ENCODE peak calls at places on chromosomes 16 and 17, in ten cellular contexts. E, P, W, S, R, C, B, N, Z and A are unnamed samples. For H3K36me3, the result is how much of the 10 kb centered on the place peaks cover.

GRCh38 chr16:48373258-48374050 is 11.8 kb downstream of the SIAH1 start:
- ATAC-seq in E (peak), P (no peak), W (peak), S (peak), R (peak), C (no peak), B (peak), N (peak), Z (peak), A (no peak)

GRCh38 chr17:37082461-37082860 is 133.7 kb downstream of the AATF start:
- ATAC-seq in E (peak), P (no peak), W (no peak), S (no peak), R (no peak), C (no peak), B (no peak), N (no peak), Z (no peak), A (no peak)

GRCh38 chr16:31483081-31483480 is at the start of gene SLC5A2:
- ATAC-seq in E (no peak), P (no peak), W (no peak), S (no peak), R (no peak), C (no peak), B (no peak), N (no peak), Z (no peak), A (no peak)

GRCh38 chr17:56624315-56624714 is 30.8 kb downstream of the NOG start:
- ATAC-seq in E (no peak), P (no peak), W (no peak), S (peak), R (peak), C (no peak), B (no peak), N (no peak), Z (peak), A (no peak)

GRCh38 chr17:31550389-31551056 is 159.0 kb downstream of the RAB11FIP4 start:
- ATAC-seq in E (no peak), P (no peak), W (no peak), S (no peak), R (peak), C (no peak), B (no peak), N (no peak), Z (no peak), A (no peak)

GRCh38 chr17:73770115-73770848 is 126.0 kb upstream of the SDK2 start:
- ATAC-seq in E (no peak), P (peak), W (peak), S (peak), R (peak), C (peak), B (peak), N (no peak), Z (peak), A (peak)

GRCh38 chr17:71845354-71845753 is 275.5 kb upstream of the SOX9 start:
- ATAC-seq in E (no peak), P (no peak), W (no peak), S (no peak), R (no peak), C (no peak), B (no peak), N (no peak), Z (no peak), A (no peak)

GRCh38 chr17:438191-438590 is 85.6 kb upstream of the RPH3AL start:
- ATAC-seq in E (no peak), P (no peak), W (no peak), S (no peak), R (no peak), C (no peak), B (no peak), N (no peak), Z (no peak), A (no peak)

GRCh38 chr17:68527314-68527713 is 15.1 kb downstream of the PRKAR1A start:
- ATAC-seq in E (no peak), P (peak), W (no peak), S (peak), R (peak), C (no peak), B (no peak), N (no peak), Z (peak), A (no peak)

GRCh38 chr17:38619937-38620550 is 14.3 kb upstream of the SRCIN1 start:
- ATAC-seq in E (peak), P (no peak), W (no peak), S (no peak), R (no peak), C (no peak), B (no peak), N (no peak), Z (no peak), A (no peak)

GRCh38 chr16:19294156-19294649 is 8.7 kb downstream of the CLEC19A start:
- ATAC-seq in E (no peak), P (peak), W (peak), S (peak), R (peak), C (no peak), B (peak), N (peak), Z (peak), A (peak)

GRCh38 chr16:74898667-74899066 is 86.3 kb downstream of the WDR59 start:
- ATAC-seq in E (no peak), P (no peak), W (peak), S (no peak), R (no peak), C (no peak), B (no peak), N (no peak), Z (no peak), A (no peak)

GRCh38 chr17:65324977-65325376 is 187.8 kb downstream of the RGS9 start:
- ATAC-seq in E (no peak), P (peak), W (peak), S (peak), R (peak), C (no peak), B (no peak), N (no peak), Z (peak), A (peak)

DNA sequence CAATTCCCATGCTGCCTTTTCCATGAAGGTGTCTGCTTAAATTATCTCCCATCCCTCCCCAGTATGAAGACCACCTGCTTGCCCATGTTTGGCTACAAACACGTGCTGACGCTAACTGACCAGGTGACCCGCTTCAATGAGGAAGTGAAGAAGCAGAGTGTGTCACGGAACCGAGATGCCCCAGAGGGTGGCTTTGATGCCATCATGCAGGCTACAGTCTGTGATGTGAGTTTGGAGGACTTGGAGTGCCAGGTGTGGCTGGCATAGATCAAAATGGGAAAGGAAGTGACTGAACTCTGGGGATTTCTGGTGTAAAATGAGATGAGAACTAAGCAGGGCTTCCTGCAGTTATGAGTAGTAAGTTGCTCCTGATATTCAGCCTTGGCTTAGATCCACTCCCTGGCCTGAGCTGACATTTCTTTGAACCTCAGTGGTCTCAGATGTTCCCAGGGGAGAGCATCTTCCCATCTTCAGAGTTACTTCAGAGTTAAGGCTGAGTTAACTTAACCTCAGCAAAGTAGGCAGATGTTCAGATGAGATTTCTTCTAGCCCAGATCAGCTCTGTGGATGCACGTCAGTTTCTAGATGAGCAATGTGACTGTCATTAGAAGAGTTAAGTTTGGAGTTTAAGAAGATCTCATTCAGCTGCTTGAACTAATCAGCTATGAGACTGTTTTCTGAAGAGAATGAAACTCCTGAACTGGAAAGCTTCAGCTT is 32.7 kb downstream of the ITGB3 start:
- ATAC-seq in E (no peak), P (no peak), W (no peak), S (no peak), R (no peak), C (no peak), B (no peak), N (peak), Z (no peak), A (no peak)
- H3K36me3 ChIP-seq in E (under half), P (under half), W (under half), S (under half), R (under half), C (under half), B (under half), N (under half), Z (under half), A (half or more)

GRCh38 chr16:4593069-4593468 is 21.6 kb downstream of the UBALD1 start:
- ATAC-seq in E (peak), P (no peak), W (no peak), S (no peak), R (no peak), C (no peak), B (no peak), N (no peak), Z (no peak), A (no peak)
- H3K36me3 ChIP-seq in E (under half), P (under half), W (under half), S (under half), R (under half), C (under half), B (under half), N (under half), Z (under half), A (under half)

GRCh38 chr16:57476546-57477410 is 9.5 kb downstream of the DOK4 start:
- ATAC-seq in E (no peak), P (no peak), W (no peak), S (no peak), R (peak), C (no peak), B (no peak), N (peak), Z (no peak), A (no peak)

GRCh38 chr16:57473176-57473840 is 10.8 kb downstream of the POLR2C start:
- ATAC-seq in E (no peak), P (no peak), W (no peak), S (no peak), R (no peak), C (no peak), B (no peak), N (no peak), Z (no peak), A (no peak)

GRCh38 chr16:57475711-57476339 is 10.5 kb downstream of the DOK4 start:
- ATAC-seq in E (peak), P (peak), W (peak), S (peak), R (peak), C (no peak), B (peak), N (peak), Z (peak), A (no peak)

GRCh38 chr16:57473906-57474305 is 11.4 kb downstream of the POLR2C start:
- ATAC-seq in E (no peak), P (no peak), W (no peak), S (no peak), R (no peak), C (no peak), B (no peak), N (no peak), Z (no peak), A (no peak)

GRCh38 chr16:57474671-57475661 is 11.3 kb downstream of the DOK4 start:
- ATAC-seq in E (no peak), P (no peak), W (no peak), S (no peak), R (no peak), C (no peak), B (no peak), N (peak), Z (no peak), A (no peak)
- H3K36me3 ChIP-seq in E (under half), P (under half), W (under half), S (under half), R (half or more), C (under half), B (under half), N (under half), Z (half or more), A (half or more)

GRCh38 chr17:6627019-6627418 is 13.5 kb downstream of the KIAA0753 start:
- ATAC-seq in E (no peak), P (no peak), W (no peak), S (no peak), R (no peak), C (no peak), B (no peak), N (no peak), Z (no peak), A (no peak)
- H3K36me3 ChIP-seq in E (under half), P (under half), W (under half), S (half or more), R (half or more), C (under half), B (under half), N (under half), Z (half or more), A (half or more)

GRCh38 chr17:80319262-80319998 is 58.8 kb downstream of the RNF213 start:
- ATAC-seq in E (no peak), P (no peak), W (no peak), S (peak), R (no peak), C (no peak), B (no peak), N (no peak), Z (no peak), A (no peak)
- H3K36me3 ChIP-seq in E (under half), P (half or more), W (under half), S (half or more), R (half or more), C (under half), B (under half), N (under half), Z (half or more), A (under half)

GRCh38 chr16:25135239-25135878 is 23.8 kb downstream of the LCMT1 start:
- ATAC-seq in E (no peak), P (no peak), W (no peak), S (no peak), R (no peak), C (no peak), B (no peak), N (no peak), Z (no peak), A (no peak)

GRCh38 chr16:25140459-25140858 is 28.9 kb downstream of the LCMT1 start:
- ATAC-seq in E (no peak), P (no peak), W (no peak), S (no peak), R (no peak), C (no peak), B (no peak), N (no peak), Z (no peak), A (no peak)

GRCh38 chr16:25134306-25134705 is 22.8 kb downstream of the LCMT1 start:
- ATAC-seq in E (no peak), P (no peak), W (no peak), S (peak), R (peak), C (no peak), B (peak), N (no peak), Z (peak), A (no peak)

GRCh38 chr16:25141648-25142047 is 30.1 kb downstream of the LCMT1 start:
- ATAC-seq in E (no peak), P (no peak), W (peak), S (no peak), R (peak), C (no peak), B (no peak), N (no peak), Z (no peak), A (no peak)

GRCh38 chr16:25138130-25138529 is 26.6 kb downstream of the LCMT1 start:
- ATAC-seq in E (peak), P (no peak), W (no peak), S (no peak), R (no peak), C (no peak), B (no peak), N (no peak), Z (no peak), A (no peak)
- H3K36me3 ChIP-seq in E (under half), P (under half), W (under half), S (half or more), R (half or more), C (under half), B (under half), N (under half), Z (half or more), A (under half)